ENCODE peak calls at places on chromosome 18, in seven cellular contexts. C is pancreas; D is upper lobe of right lung; G is body of pancreas; L is right lobe of liver; V is uterus; A is CD8-positive, alpha-beta T cell. M is an unnamed sample.
A peak's percentile ranks its signal among the peaks of the same experiment; 100 is the strongest.

GRCh38 chr18:4547126-4547525 is 92.0 kb upstream of the DLGAP1 start:
- DNase-seq in C (no peak), D (no peak), G (no peak), L (no peak), V (no peak), A (no peak), M (no peak)

GRCh38 chr18:46622999-46623398 is 34.0 kb downstream of the LOXHD1 start:
- DNase-seq in C (no peak), D (no peak), G (no peak), L (no peak), V (no peak), A (no peak), M (peak; percentile 8)

GRCh38 chr18:30675905-30676620 is 366.5 kb downstream of the DSC3 start:
- DNase-seq in C (no peak), D (no peak), G (no peak), L (no peak), V (no peak), A (no peak), M (no peak)

GRCh38 chr18:61129001-61129400 is 204.2 kb upstream of the CDH20 start:
- DNase-seq in C (no peak), D (no peak), G (no peak), L (no peak), V (no peak), A (no peak), M (no peak)

GRCh38 chr18:5513947-5514346 is 29.9 kb downstream of the EPB41L3 start:
- DNase-seq in C (no peak), D (no peak), G (no peak), L (no peak), V (no peak), A (no peak), M (no peak)

GRCh38 chr18:26894006-26894405 is 28.5 kb upstream of the AQP4 start:
- DNase-seq in C (no peak), D (no peak), G (no peak), L (no peak), V (no peak), A (no peak), M (no peak)

GRCh38 chr18:78521136-78521535 is 458.5 kb upstream of the SALL3 start:
- DNase-seq in C (no peak), D (no peak), G (no peak), L (no peak), V (no peak), A (peak; percentile 11), M (no peak)

GRCh38 chr18:59696311-59697235 is 650 bp downstream of the CCBE1 start:
- DNase-seq in C (no peak), D (no peak), G (no peak), L (no peak), V (peak; percentile 17), A (no peak), M (no peak)

GRCh38 chr18:49611316-49611715 is 49.5 kb downstream of the LIPG start:
- DNase-seq in C (no peak), D (no peak), G (no peak), L (no peak), V (no peak), A (no peak), M (no peak)

GRCh38 chr18:2589345-2590060 is 18.1 kb downstream of the NDC80 start:
- DNase-seq in C (no peak), D (no peak), G (no peak), L (no peak), V (no peak), A (no peak), M (peak; percentile 77)

DNA sequence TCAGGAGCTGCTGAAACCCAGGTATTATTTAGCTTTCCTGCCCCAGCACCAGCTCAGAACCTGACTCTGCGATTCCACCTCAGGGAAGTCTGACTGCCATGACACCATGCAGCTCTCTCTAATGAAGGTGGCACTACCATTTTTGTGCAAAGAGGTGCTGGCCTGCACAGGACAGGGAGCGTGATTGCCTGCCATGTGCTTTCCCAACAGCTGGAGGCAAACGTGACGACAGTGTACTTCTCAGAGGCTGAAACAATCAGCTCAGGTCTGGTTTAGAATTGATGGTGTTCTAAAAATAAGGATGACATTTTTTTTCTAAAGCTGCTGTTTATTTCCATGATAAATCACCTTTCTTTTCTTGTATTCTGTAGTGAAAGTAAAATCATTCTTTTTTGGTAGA is 75.2 kb upstream of the TTC39C start:
- DNase-seq in C (no peak), D (no peak), G (no peak), L (no peak), V (no peak), A (no peak), M (no peak)
- H3K27ac ChIP-seq in C (no peak overlapping the region), D (no peak overlapping the region), G (no peak overlapping the region), L (no peak overlapping the region), V (no peak overlapping the region), A (no peak overlapping the region), M (no peak overlapping the region)

DNA sequence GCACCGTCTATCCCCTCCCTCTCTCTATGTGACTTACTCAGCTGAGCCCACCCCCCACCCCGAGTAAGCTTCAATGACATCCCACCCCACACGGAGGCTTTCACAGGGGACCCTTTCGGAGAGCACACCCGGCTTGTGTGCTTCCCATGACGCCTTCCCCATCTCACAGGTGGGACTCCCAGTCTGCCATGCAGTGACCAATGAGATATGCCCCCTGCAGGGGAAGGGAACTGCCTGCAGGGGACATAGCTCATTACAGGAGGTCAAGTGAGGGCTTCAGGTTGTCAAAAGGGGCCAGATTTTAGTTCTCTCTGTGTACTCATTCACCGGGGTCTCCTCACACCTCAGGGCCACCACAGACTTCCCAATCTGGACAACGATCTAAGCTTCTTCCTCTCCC is 112.6 kb downstream of the GAREM1 start:
- DNase-seq in C (no peak), D (no peak), G (no peak), L (no peak), V (no peak), A (no peak), M (no peak)
- TF ChIP-seq CTCF in C (no peak), D (no peak), G (peak; percentile 10), L (no peak), V (no peak), A (no peak), M (no peak)

GRCh38 chr18:55588001-55588875 is at the start of gene TCF4:
- DNase-seq in C (peak; percentile 44), D (peak; percentile 75), G (peak; percentile 50), L (peak; percentile 50), V (peak; percentile 47), A (no peak), M (peak; percentile 30)

GRCh38 chr18:55587341-55588000 is 521 bp downstream of the TCF4 start:
- DNase-seq in C (no peak), D (no peak), G (no peak), L (peak; percentile 22), V (peak; percentile 27), A (no peak), M (no peak)

GRCh38 chr18:55586841-55587240 is 1.2 kb downstream of the TCF4 start:
- DNase-seq in C (no peak), D (no peak), G (no peak), L (no peak), V (no peak), A (no peak), M (no peak)

GRCh38 chr18:55585050-55585449 is 2.9 kb downstream of the TCF4 start:
- DNase-seq in C (no peak), D (no peak), G (no peak), L (no peak), V (no peak), A (no peak), M (no peak)

DNA sequence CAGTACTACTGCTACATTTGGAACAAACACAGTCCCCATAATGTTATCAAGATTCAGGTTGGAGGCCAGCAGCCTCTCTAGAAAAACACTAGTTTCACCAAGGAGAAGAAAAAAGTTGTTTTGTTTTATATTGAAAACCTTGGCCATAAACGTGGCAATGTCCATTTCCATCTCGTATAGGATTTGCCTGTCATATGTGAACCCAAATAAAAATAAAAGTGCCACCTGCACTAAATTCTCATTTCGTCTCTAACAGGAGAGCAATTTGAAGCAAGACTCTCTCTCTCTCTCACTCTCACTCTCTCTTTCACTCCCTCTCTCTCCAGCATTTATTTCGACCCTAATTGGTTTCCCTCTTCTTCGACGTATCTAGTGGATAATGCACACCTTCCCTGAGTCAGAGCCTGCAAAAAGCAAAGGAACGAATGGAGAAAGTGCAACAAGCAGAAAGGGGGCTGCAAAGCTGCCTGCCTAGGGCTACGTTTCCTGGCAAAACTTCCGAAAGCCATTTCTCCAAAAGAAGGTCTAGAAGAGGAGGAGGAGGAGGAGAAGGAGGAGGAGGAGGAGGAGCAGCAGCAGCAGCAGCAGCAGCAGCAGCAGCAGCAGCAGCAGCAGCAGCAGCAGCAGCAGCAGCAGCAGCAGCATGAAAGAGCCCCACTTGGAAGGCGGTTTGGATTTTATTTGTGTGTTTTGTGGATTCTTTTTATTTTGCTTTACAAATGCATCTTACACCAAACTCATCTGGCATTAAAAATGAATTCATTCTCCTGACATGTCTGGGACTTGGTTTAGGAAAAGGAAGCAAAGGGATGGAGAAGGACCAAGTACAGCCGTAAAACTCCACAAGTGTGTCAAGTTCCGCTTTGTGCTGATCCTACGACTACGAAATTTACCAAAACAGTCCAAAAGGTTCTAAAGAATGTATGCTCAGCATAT is 2.1 kb downstream of the TCF4 start:
- DNase-seq in C (no peak), D (no peak), G (no peak), L (no peak), V (no peak), A (no peak), M (no peak)
- H3K27ac ChIP-seq in C (no peak overlapping the region), D (peak overlapping the region; percentile 52), G (no peak overlapping the region), L (peak overlapping the region; percentile 5), V (peak overlapping the region; percentile 88), A (no peak overlapping the region), M (peak overlapping the region; percentile 48)

GRCh38 chr18:79951545-79952456 is at the start of gene SLC66A2:
- DNase-seq in C (peak; percentile 89), D (peak; percentile 98), G (peak; percentile 91), L (peak; percentile 97), V (peak; percentile 95), A (peak; percentile 98), M (peak; percentile 85)
- TF ChIP-seq CTCF in C (no peak), D (no peak), G (no peak), L (no peak), V (no peak), A (no peak), M (no peak)

DNA sequence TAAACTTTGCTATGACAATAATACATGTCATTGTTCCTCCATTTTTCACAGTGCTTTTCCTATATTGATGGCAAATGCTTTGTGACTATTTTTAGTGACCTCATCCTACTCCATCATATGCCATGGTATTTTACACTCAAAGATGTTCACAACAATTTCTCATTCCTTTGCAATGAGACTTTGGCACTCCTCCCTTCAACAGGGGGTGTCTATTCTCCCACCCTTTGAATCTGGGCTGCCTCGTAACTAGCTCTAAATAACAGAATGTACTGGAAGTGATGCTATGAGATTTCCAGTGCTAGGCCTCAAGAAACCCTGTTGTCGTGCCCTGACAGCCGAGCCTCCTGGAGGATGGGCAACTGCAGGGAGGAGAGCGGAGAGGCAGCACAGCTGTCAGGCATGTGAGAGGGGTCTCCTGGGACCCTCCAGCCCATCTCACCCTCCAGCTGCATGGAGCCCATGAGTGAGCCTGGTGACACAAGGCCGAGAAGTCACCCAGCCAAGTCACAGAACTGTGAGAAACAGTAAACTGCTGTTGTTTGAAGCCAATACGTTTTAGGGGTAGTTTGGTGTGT is 103.1 kb upstream of the APCDD1 start:
- DNase-seq in C (no peak), D (no peak), G (no peak), L (no peak), V (no peak), A (no peak), M (no peak)
- H3K27ac ChIP-seq in C (no peak overlapping the region), D (no peak overlapping the region), G (no peak overlapping the region), L (no peak overlapping the region), V (no peak overlapping the region), A (no peak overlapping the region), M (no peak overlapping the region)

M was measured in RWPE1.